ENCODE peak calls at places on chromosome 17, in five cellular contexts. P is tibial artery, B is upper lobe of right lung, R is ascending aorta, S is A549. F is an unnamed sample. For H3K4me1, the result is how much of the 10 kb centered on the place peaks cover.

GRCh38 chr17:48389903-48390302 is 40.1 kb downstream of the SKAP1 start:
- DNase-seq in P (no peak), B (no peak), R (no peak), S (no peak), F (no peak)

GRCh38 chr17:48543854-48544355 is 1.0 kb downstream of the HOXB2 start:
- DNase-seq in P (no peak), B (no peak), R (no peak), S (no peak), F (no peak)

GRCh38 chr17:44707755-44708400 is 587 bp upstream of the DBF4B start:
- DNase-seq in P (no peak), B (no peak), R (no peak), S (no peak), F (no peak)

GRCh38 chr17:49997773-49998703 is 3.0 kb upstream of the DLX3 start:
- DNase-seq in P (peak), B (peak), R (peak), S (peak), F (peak)

GRCh38 chr17:37179893-37180292 is 195.9 kb upstream of the C17orf78 start:
- DNase-seq in P (no peak), B (no peak), R (no peak), S (no peak), F (no peak)

GRCh38 chr17:73747221-73748002 is 103.2 kb upstream of the SDK2 start:
- DNase-seq in P (no peak), B (no peak), R (no peak), S (no peak), F (no peak)

GRCh38 chr17:802481-802880 is 20.3 kb downstream of the MRM3 start:
- DNase-seq in P (no peak), B (no peak), R (no peak), S (no peak), F (no peak)

GRCh38 chr17:74147436-74147835 is 56.0 kb upstream of the RPL38 start:
- DNase-seq in P (no peak), B (no peak), R (no peak), S (no peak), F (no peak)

GRCh38 chr17:67993998-67994361 is 2.3 kb downstream of the C17orf58 start:
- DNase-seq in P (no peak), B (no peak), R (no peak), S (no peak), F (no peak)

GRCh38 chr17:82961366-82962162 is 117.8 kb upstream of the METRNL start:
- DNase-seq in P (no peak), B (peak), R (no peak), S (no peak), F (peak)

GRCh38 chr17:48070195-48070594 is 22.0 kb downstream of the NFE2L1 start:
- DNase-seq in P (no peak), B (no peak), R (no peak), S (no peak), F (no peak)

GRCh38 chr17:47996201-47996600 is 25.3 kb downstream of the CDK5RAP3 start:
- DNase-seq in P (no peak), B (no peak), R (no peak), S (no peak), F (peak)

GRCh38 chr17:42493324-42493723 is 34.6 kb downstream of the ATP6V0A1 start:
- DNase-seq in P (no peak), B (no peak), R (no peak), S (no peak), F (no peak)

GRCh38 chr17:40810505-40810904 is 10.7 kb upstream of the KRT28 start:
- DNase-seq in P (no peak), B (no peak), R (no peak), S (peak), F (no peak)

GRCh38 chr17:42182927-42183734 is 2.1 kb downstream of the HCRT start:
- DNase-seq in P (no peak), B (no peak), R (no peak), S (peak), F (no peak)

GRCh38 chr17:66533572-66533971 is 231.2 kb downstream of the PRKCA start:
- DNase-seq in P (no peak), B (no peak), R (no peak), S (no peak), F (peak)

GRCh38 chr17:79457376-79457775 is 153.5 kb downstream of the RBFOX3 start:
- DNase-seq in P (no peak), B (no peak), R (no peak), S (no peak), F (no peak)

GRCh38 chr17:51152766-51153209 is 571 bp upstream of the NME1 start:
- DNase-seq in P (no peak), B (no peak), R (no peak), S (no peak), F (peak)

GRCh38 chr17:65359016-65359415 is 202.4 kb downstream of the AXIN2 start:
- DNase-seq in P (no peak), B (no peak), R (no peak), S (no peak), F (no peak)

GRCh38 chr17:73625975-73626706 is 18.1 kb downstream of the SDK2 start:
- DNase-seq in P (no peak), B (no peak), R (no peak), S (no peak), F (peak)

GRCh38 chr17:56842577-56842976 is 8.6 kb downstream of the DGKE start:
- DNase-seq in P (no peak), B (no peak), R (no peak), S (no peak), F (no peak)

GRCh38 chr17:37182786-37183185 is 193.0 kb upstream of the C17orf78 start:
- DNase-seq in P (no peak), B (no peak), R (no peak), S (no peak), F (no peak)

GRCh38 chr17:7004398-7005253 is 7.8 kb upstream of the RNASEK start:
- DNase-seq in P (no peak), B (no peak), R (no peak), S (peak), F (no peak)

GRCh38 chr17:29571486-29571882 is 3.0 kb downstream of the TP53I13 start:
- DNase-seq in P (no peak), B (peak), R (no peak), S (no peak), F (no peak)

GRCh38 chr17:2034806-2035548 is 5.0 kb downstream of the DPH1 start:
- DNase-seq in P (no peak), B (no peak), R (no peak), S (no peak), F (no peak)

GRCh38 chr17:16922386-16923096 is 49.4 kb downstream of the TNFRSF13B start:
- DNase-seq in P (peak), B (peak), R (no peak), S (peak), F (no peak)

GRCh38 chr17:63247706-63248105 is 198.4 kb downstream of the CYB561 start:
- DNase-seq in P (no peak), B (no peak), R (no peak), S (no peak), F (no peak)

GRCh38 chr17:42608692-42609181 is 437 bp downstream of the RETREG3 start:
- DNase-seq in P (peak), B (no peak), R (no peak), S (no peak), F (no peak)

GRCh38 chr17:33901085-33901484 is 354.0 kb upstream of the CCL2 start:
- DNase-seq in P (no peak), B (no peak), R (no peak), S (no peak), F (no peak)

GRCh38 chr17:80319262-80319998 is 58.8 kb downstream of the RNF213 start:
- DNase-seq in P (no peak), B (peak), R (no peak), S (no peak), F (no peak)

GRCh38 chr17:66841328-66841727 is 6.4 kb downstream of the CACNG5 start:
- DNase-seq in P (no peak), B (no peak), R (no peak), S (no peak), F (no peak)

GRCh38 chr17:78875738-78876597 is 27.0 kb downstream of the CEP295NL start:
- DNase-seq in P (no peak), B (no peak), R (no peak), S (no peak), F (no peak)

DNA sequence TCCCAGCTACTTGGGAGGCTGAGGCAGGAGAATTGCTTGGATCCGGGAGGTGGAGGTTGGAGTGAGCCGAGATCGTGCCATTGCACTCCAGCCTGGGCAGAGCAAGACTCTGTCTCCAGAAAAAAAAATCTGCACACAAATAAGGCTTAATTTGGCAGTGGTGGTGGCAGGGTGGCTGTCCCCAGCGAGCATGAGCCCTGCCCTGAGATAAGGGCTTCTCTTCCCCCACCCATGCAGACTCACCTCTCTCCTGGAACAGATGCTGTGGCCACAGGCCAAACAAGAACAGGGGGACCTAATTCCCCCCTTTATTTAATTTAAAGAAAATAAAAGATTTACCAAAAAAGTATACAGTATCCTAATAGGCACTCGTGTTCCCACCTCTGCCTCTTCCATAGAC is 157.2 kb downstream of the RAB11FIP4 start:
- DNase-seq in P (no peak), B (no peak), R (no peak), S (no peak), F (no peak)
- TF ChIP-seq CTCF in P (no peak), B (no peak), R (no peak), S (no peak), F (no peak)

DNA sequence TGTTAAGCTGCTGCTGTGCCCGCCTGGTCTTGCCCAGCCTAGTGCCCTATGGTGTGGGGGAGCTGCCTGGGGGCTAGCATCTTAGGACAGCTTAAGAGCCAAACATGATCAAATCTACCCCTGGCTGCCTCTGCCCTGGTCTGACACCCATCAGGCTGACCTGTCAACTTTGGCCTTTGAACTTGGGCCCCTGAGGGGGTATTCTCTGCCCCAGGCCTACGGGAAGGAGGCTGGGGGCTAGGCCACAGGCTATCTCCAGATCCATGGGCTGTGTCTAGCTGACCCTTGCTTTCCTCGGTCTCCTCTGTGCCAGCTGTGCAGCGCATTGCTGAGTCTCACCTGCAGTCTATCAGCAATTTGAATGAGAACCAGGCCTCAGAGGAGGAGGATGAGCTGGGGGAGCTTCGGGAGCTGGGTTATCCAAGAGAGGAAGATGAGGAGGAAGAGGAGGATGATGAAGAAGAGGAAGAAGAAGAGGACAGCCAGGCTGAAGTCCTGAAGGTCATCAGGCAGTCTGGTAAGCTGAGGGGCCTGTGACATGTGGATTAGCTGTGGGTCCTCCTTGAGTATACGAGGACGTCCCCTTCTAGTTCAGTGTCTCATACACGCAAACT is 3.3 kb upstream of the STARD3 start:
- DNase-seq in P (no peak), B (no peak), R (no peak), S (no peak), F (no peak)
- H3K27ac ChIP-seq in P (no peak), B (no peak), R (no peak), S (no peak), F (no peak)

GRCh38 chr17:77420476-77420803 is 279.7 kb downstream of the SEC14L1 start:
- DNase-seq in P (no peak), B (no peak), R (no peak), S (no peak), F (no peak)

GRCh38 chr17:77417575-77417974 is 276.8 kb downstream of the SEC14L1 start:
- DNase-seq in P (no peak), B (no peak), R (no peak), S (no peak), F (no peak)

GRCh38 chr17:77419547-77420475 is 279.0 kb downstream of the SEC14L1 start:
- DNase-seq in P (no peak), B (no peak), R (no peak), S (no peak), F (no peak)

GRCh38 chr17:77418609-77419008 is 277.8 kb downstream of the SEC14L1 start:
- DNase-seq in P (no peak), B (no peak), R (no peak), S (no peak), F (no peak)

DNA sequence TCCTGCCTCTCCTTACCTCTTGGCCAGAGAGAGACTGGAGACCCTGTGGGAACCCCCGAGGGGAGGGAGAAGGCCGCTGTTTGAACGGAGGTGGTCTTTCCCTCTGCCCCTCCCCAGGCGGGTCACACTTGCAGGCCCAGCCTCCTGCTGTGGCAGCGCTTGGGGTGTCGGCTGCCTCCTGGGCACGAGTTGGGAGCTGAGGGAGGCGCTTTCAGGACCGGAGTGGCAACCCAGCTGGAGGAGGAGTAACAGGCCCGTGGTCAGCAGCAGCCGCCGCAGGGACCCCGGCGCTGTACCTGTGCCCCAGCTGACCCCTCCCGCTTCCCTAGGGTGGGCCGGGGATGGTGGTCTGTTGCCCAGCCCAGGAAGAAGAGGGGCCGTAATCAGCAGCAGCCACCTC is 278.3 kb downstream of the SEC14L1 start:
- DNase-seq in P (no peak), B (no peak), R (no peak), S (no peak), F (no peak)
- H3K4me1 ChIP-seq in P (under half), B (under half), R (under half), S (half or more), F (under half)

GRCh38 chr17:58416396-58416795 is 938 bp downstream of the RNF43 start:
- DNase-seq in P (no peak), B (no peak), R (no peak), S (no peak), F (no peak)

GRCh38 chr17:58416937-58417299 is 416 bp downstream of the RNF43 start:
- DNase-seq in P (no peak), B (no peak), R (no peak), S (no peak), F (peak)

GRCh38 chr17:58415371-58416055 is 1.8 kb downstream of the RNF43 start:
- DNase-seq in P (no peak), B (no peak), R (no peak), S (no peak), F (peak)

GRCh38 chr17:58414596-58414997 is 2.7 kb downstream of the RNF43 start:
- DNase-seq in P (no peak), B (no peak), R (no peak), S (no peak), F (no peak)

DNA sequence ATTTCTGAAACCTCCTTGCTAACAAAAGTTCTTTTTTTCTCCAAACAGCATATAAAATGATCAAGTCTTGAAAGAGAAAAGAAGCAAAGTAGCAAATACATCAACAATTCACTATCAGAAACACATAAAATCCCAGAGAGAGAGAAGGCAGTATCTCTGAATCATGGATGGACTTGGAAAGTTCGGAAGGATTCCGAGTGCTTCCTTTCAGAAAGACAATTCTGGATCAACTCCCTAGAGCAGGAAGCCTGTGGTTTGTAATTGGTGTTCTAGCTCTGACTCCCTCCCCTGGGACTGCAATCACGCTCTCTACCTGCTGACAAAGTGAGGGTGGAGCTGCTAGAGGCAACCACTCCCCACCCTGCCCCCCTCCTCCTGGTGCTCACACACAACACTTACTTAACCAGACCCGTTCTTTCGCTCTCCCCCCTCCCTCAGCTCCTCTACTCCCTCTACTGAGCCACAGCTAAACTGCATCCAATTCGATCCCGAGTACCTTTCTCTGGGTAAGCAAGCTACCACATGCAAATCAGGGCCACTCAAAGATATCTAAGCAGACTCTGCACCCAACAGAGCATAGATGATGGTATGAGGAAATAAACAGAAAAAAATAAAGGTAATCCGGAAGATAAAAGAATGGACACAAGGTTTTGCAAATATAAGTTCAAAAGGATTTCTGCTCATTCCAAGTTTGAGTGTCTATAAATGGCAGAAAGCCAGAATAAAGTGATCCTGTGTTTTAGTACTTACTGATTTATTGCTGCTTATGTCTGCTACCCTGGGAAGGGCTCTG is at the start of gene RNF43:
- DNase-seq in P (peak), B (peak), R (peak), S (peak), F (peak)
- TF ChIP-seq CTCF in P (peak), B (peak), R (peak), S (peak), F (peak)

GRCh38 chr17:39229274-39229913 is 3.6 kb upstream of the STAC2 start:
- DNase-seq in P (no peak), B (no peak), R (no peak), S (no peak), F (no peak)
- H3K27ac ChIP-seq in P (peak), B (no peak), R (peak), S (no peak), F (no peak)

GRCh38 chr17:72420775-72421127 is 299.9 kb downstream of the SOX9 start:
- DNase-seq in P (no peak), B (no peak), R (no peak), S (no peak), F (no peak)

GRCh38 chr17:72422505-72423285 is 301.9 kb downstream of the SOX9 start:
- DNase-seq in P (peak), B (no peak), R (no peak), S (peak), F (peak)

GRCh38 chr17:72422204-72422504 is 301.3 kb downstream of the SOX9 start:
- DNase-seq in P (no peak), B (no peak), R (no peak), S (no peak), F (no peak)

GRCh38 chr17:72419866-72420774 is 299.3 kb downstream of the SOX9 start:
- DNase-seq in P (no peak), B (no peak), R (no peak), S (no peak), F (peak)

DNA sequence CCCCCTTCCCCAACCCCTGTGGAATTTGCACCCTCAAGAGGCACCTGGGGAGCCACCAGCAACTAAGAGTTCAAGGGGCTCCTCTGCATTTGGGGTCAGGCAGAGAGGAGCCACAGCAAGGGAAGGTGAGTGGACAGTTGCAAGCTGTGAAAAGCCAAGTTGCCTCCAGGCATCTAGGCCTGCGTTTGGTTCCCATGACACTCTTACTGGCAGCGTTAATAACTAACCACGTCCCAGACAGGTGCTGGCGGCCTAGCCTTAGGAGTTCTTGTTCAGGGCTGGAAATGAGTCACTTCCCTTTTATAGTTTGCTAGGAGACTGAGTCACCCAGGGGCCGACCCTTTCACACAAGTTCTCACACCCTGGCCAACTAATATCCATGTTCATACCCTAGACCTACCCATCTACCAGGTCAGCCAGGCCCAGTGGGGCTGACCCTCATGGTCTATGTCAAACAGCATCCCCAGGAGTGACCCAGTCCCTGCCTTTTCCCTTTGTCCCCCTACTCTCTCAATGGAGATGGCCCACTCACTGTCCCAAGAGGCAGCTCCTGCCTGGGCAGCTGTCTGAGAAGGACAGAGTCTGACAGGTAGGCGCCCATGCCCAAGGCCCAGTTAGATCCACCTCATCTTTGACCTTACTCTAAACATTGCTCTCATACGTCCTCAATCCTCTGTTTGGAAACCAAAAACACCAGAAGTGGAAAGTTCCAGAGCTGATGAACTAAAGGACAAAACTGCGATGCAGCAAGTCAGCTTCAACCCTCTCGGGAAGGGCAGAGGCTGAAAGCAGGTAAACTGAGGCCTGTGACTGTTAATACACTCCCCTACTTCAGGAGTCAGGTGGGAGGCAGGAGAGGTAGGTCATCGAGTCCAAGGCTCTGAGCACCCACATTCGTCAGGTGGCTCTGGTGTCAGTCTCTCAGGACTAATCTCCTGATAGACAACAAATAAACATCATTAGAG is 300.6 kb downstream of the SOX9 start:
- DNase-seq in P (no peak), B (no peak), R (no peak), S (peak), F (no peak)
- H3K4me1 ChIP-seq in P (under half), B (under half), R (under half), S (half or more), F (under half)